ENCODE peak calls at places on chromosome 7, in four cellular contexts. G, J, C and P are unnamed samples.
A peak's percentile ranks its signal among the peaks of the same experiment; 100 is the strongest.

GRCh38 chr7:117119192-117119924 is 166.1 kb downstream of the ST7 start:
- DNase-seq in G (no peak), J (peak; percentile 40), C (peak; percentile 72), P (peak; percentile 95)

GRCh38 chr7:104967088-104967487 is 46.9 kb upstream of the KMT2E start:
- DNase-seq in G (no peak), J (no peak), C (no peak), P (no peak)

GRCh38 chr7:83646027-83646426 is 2.9 kb downstream of the SEMA3E start:
- DNase-seq in G (no peak), J (no peak), C (no peak), P (no peak)

GRCh38 chr7:137961200-137962177 is 40.4 kb downstream of the CREB3L2 start:
- DNase-seq in G (peak; percentile 72), J (no peak), C (no peak), P (no peak)

GRCh38 chr7:105205592-105206211 is 183.0 kb downstream of the SRPK2 start:
- DNase-seq in G (no peak), J (no peak), C (no peak), P (no peak)

GRCh38 chr7:43583424-43584199 is 704 bp downstream of the STK17A start:
- DNase-seq in G (no peak), J (peak; percentile 47), C (peak; percentile 76), P (peak; percentile 91)

GRCh38 chr7:157521061-157521731 is 184.4 kb downstream of the DNAJB6 start:
- DNase-seq in G (no peak), J (no peak), C (no peak), P (peak; percentile 66)

GRCh38 chr7:68963547-68963946 is 634.7 kb upstream of the AUTS2 start:
- DNase-seq in G (no peak), J (no peak), C (peak; percentile 81), P (no peak)

GRCh38 chr7:118252087-118252486 is 27.6 kb downstream of the ANKRD7 start:
- DNase-seq in G (no peak), J (no peak), C (no peak), P (no peak)

GRCh38 chr7:151231080-151231479 is 1.2 kb upstream of the CHPF2 start:
- DNase-seq in G (no peak), J (no peak), C (no peak), P (no peak)

GRCh38 chr7:2046581-2047271 is 186.0 kb downstream of the MAD1L1 start:
- DNase-seq in G (no peak), J (no peak), C (no peak), P (no peak)

GRCh38 chr7:135782377-135782776 is 33.8 kb upstream of the FAM180A start:
- DNase-seq in G (no peak), J (no peak), C (no peak), P (no peak)

GRCh38 chr7:27123477-27124053 is 7.0 kb downstream of the HOXA4 start:
- DNase-seq in G (no peak), J (no peak), C (no peak), P (no peak)

GRCh38 chr7:46296526-46296925 is 375.5 kb upstream of the IGFBP3 start:
- DNase-seq in G (no peak), J (no peak), C (no peak), P (no peak)